ENCODE peak calls at places on chromosomes 7 and 10, in six cellular contexts. U is pancreas, G is fibroblast of lung, N is foreskin keratinocyte, P is transverse colon, H is endodermal cell. L is an unnamed sample. For H3K4me1, the result is how much of the 10 kb centered on the place peaks cover.

GRCh38 chr7:78081888-78082287 is 283.3 kb downstream of the PHTF2 start:
- DNase-seq in U (no peak), P (no peak), G (no peak), H (peak), N (no peak), L (no peak)

GRCh38 chr10:79316671-79317431 is 30.4 kb upstream of the PPIF start:
- DNase-seq in H (no peak), N (no peak), G (no peak), P (no peak), U (no peak), L (no peak)

GRCh38 chr10:122590158-122590557 is 29.6 kb downstream of the DMBT1 start:
- DNase-seq in G (no peak), N (peak), U (no peak), H (no peak), P (no peak), L (no peak)

GRCh38 chr10:126235091-126235978 is 152.9 kb downstream of the ADAM12 start:
- DNase-seq in G (no peak), U (no peak), N (no peak), H (peak), P (no peak), L (no peak)

GRCh38 chr10:133307776-133308430 is 769 bp downstream of the TUBGCP2 start:
- DNase-seq in G (peak), P (peak), H (peak), N (peak), U (peak), L (peak)

GRCh38 chr10:114022292-114022691 is 21.4 kb upstream of the ADRB1 start:
- DNase-seq in H (no peak), G (peak), N (no peak), P (peak), U (no peak), L (no peak)

GRCh38 chr10:50992972-50993766 is 81.1 kb upstream of the PRKG1 start:
- DNase-seq in G (peak), P (no peak), N (peak), U (peak), H (peak), L (no peak)

GRCh38 chr10:77504870-77505257 is 132.7 kb downstream of the KCNMA1 start:
- DNase-seq in N (peak), G (no peak), U (peak), P (no peak), H (peak), L (no peak)

GRCh38 chr7:116200963-116201362 is 9.4 kb upstream of the TES start:
- DNase-seq in P (no peak), H (no peak), N (no peak), G (no peak), U (no peak), L (no peak)

GRCh38 chr7:143250822-143251221 is 12.4 kb upstream of the GSTK1 start:
- DNase-seq in G (no peak), N (peak), U (no peak), H (no peak), P (no peak), L (no peak)

GRCh38 chr7:65554-65953 is 126.8 kb upstream of the FAM20C start:
- DNase-seq in P (no peak), N (no peak), G (peak), H (no peak), U (no peak), L (no peak)

GRCh38 chr10:20768849-20769248 is 128.3 kb downstream of the NEBL start:
- DNase-seq in G (peak), N (no peak), U (no peak), P (no peak), H (no peak), L (no peak)

GRCh38 chr7:36686499-36686898 is 37.8 kb downstream of the AOAH start:
- DNase-seq in G (no peak), P (no peak), N (peak), H (no peak), U (no peak), L (no peak)

GRCh38 chr10:3875842-3876235 is 90.8 kb upstream of the KLF6 start:
- DNase-seq in N (no peak), G (no peak), H (peak), P (no peak), U (no peak), L (no peak)

GRCh38 chr7:100107890-100108289 is 6.4 kb downstream of the AP4M1 start:
- DNase-seq in N (no peak), P (no peak), U (no peak), H (no peak), G (no peak), L (no peak)

GRCh38 chr7:112782498-112782897 is 7.7 kb downstream of the TMEM168 start:
- DNase-seq in P (no peak), N (peak), U (no peak), H (no peak), G (peak), L (no peak)

GRCh38 chr10:70106958-70107791 is 25.4 kb downstream of the AIFM2 start:
- DNase-seq in P (no peak), N (no peak), G (no peak), U (no peak), H (peak), L (no peak)

GRCh38 chr7:158444501-158445420 is 142.9 kb downstream of the PTPRN2 start:
- DNase-seq in G (no peak), U (no peak), P (no peak), N (no peak), H (peak), L (no peak)

GRCh38 chr7:48099781-48100180 is 10.7 kb downstream of the UPP1 start:
- DNase-seq in N (no peak), P (no peak), H (no peak), G (no peak), U (no peak), L (no peak)

GRCh38 chr7:66740302-66740979 is at the start of gene RABGEF1:
- DNase-seq in G (peak), H (peak), U (peak), P (peak), N (peak), L (peak)

GRCh38 chr10:107689318-107689717 is 524.8 kb upstream of the SORCS1 start:
- DNase-seq in N (no peak), H (no peak), U (no peak), G (no peak), P (no peak), L (no peak)

GRCh38 chr10:118587881-118588651 is 7.4 kb downstream of the PRLHR start:
- DNase-seq in P (no peak), H (no peak), U (no peak), G (no peak), N (no peak), L (no peak)

GRCh38 chr10:61554925-61555324 is 101.7 kb upstream of the TMEM26 start:
- DNase-seq in H (no peak), U (no peak), G (peak), P (no peak), N (no peak), L (no peak)

GRCh38 chr7:17436126-17436525 is 137.7 kb downstream of the AHR start:
- DNase-seq in H (no peak), N (no peak), U (no peak), G (no peak), P (no peak), L (no peak)

GRCh38 chr10:7491230-7491629 is 80.4 kb upstream of the SFMBT2 start:
- DNase-seq in P (no peak), G (no peak), H (peak), U (no peak), N (no peak), L (no peak)

GRCh38 chr10:7488418-7488829 is 77.6 kb upstream of the SFMBT2 start:
- DNase-seq in N (no peak), U (no peak), P (peak), H (no peak), G (peak), L (no peak)

GRCh38 chr10:7491949-7492659 is 81.3 kb upstream of the SFMBT2 start:
- DNase-seq in N (no peak), H (no peak), P (no peak), U (no peak), G (no peak), L (no peak)

GRCh38 chr10:7494034-7494433 is 83.2 kb upstream of the SFMBT2 start:
- DNase-seq in H (no peak), G (no peak), P (no peak), N (no peak), U (no peak), L (no peak)

GRCh38 chr10:7492660-7493046 is 81.8 kb upstream of the SFMBT2 start:
- DNase-seq in U (no peak), G (no peak), P (no peak), H (no peak), N (no peak), L (no peak)
- H3K4me1 ChIP-seq in U (under half), G (under half), P (under half), H (under half), N (under half), L (under half)

DNA sequence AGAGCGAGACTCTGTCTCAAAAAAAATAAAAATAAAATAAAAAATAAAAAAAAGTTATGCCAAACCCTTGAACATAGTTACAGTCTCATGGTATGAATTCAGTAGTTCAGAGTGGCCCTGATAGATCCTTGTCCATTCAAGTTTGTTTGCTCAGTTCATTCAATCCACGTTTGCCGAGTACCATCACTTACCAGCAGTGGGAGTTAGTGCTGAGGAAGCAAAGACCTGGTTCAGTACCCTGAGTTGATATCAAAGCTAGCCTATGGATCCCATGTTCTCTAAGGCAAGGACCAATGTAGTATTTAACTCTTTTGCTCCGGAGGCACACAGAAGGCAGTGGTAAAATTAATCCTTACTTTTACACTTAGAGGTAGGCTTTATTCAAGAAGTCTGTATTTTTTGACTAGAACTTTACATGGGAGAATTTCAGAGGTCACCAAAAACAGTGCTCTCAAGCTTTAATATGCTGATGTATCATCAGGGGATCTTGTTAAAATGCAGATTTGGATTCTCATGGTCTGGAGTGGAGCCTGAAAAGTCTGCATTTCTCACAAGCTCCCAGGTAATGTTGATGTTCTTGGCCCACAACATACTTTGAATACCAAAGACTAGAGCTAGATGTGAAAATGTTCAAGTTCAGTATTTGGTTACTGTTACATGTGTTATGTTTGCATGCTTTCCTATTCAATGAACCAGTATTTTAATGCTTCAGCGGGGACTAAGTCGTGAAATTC is 38.1 kb upstream of the HBP1 start:
- DNase-seq in N (no peak), H (peak), U (no peak), G (no peak), P (no peak), L (no peak)
- H3K27ac ChIP-seq in N (no peak), H (peak), U (no peak), G (no peak), P (no peak), L (no peak)

GRCh38 chr7:98921608-98922372 is 43.5 kb downstream of the TRRAP start:
- DNase-seq in N (no peak), P (no peak), U (no peak), H (peak), G (no peak), L (no peak)
- TF ChIP-seq CTCF in N (peak), P (no peak), U (no peak), H (peak), G (no peak), L (no peak)

DNA sequence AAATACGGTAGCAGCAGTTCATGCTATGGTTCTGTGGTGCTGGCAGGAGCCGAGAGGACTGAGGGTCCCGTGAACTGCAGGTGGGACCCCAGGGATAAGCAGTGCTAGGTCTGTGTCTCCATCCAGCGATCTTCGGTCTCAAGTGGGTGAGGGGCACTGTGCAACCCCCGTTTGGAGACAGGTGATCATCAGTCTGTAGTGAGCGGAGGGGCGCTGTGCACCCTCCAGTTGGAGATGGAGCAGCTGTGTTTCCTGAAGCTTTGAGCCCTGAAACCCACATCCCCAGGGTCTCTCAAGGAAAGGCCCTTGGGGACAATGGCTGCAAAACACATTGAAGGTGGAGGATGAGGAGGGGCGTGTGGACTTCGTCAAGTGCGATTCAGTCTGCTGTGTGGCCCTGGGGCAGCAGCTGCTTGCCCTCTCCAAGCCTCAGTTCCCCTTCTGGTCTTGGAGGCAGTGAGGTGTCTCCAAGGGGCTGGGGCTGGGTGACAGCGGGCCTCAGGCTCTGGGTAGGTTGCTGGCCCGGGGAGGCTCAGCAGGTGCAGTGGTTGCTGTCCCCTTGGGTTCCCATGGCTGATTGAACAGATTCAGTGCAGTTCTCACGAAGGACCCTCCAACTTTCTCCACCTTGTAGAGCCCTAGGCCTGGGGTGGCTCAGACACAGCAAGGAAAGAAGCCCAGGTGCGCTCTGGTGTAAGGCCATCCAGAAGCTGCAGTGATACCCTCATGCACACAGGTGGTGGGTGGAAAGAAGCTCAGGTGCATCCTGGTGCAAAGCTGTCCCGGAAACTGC is 160.7 kb downstream of the ADARB2 start:
- DNase-seq in N (no peak), H (no peak), G (no peak), P (no peak), U (no peak), L (no peak)
- H3K4me1 ChIP-seq in N (under half), H (under half), G (under half), P (under half), U (under half), L (under half)

GRCh38 chr7:139702811-139703467 is 74.9 kb downstream of the HIPK2 start:
- DNase-seq in U (no peak), N (no peak), H (peak), G (peak), P (peak), L (no peak)
- H3K27ac ChIP-seq in U (no peak), N (no peak), H (no peak), G (peak), P (peak), L (peak)

GRCh38 chr7:128266891-128267839 is 26.1 kb downstream of the LEP start:
- DNase-seq in N (peak), G (peak), P (peak), H (peak), U (peak), L (peak)

GRCh38 chr7:128271471-128272454 is 30.7 kb downstream of the LEP start:
- DNase-seq in U (no peak), G (no peak), N (peak), H (no peak), P (no peak), L (no peak)

GRCh38 chr7:128274246-128274889 is 33.3 kb downstream of the LEP start:
- DNase-seq in N (no peak), G (no peak), H (no peak), U (no peak), P (no peak), L (no peak)

GRCh38 chr7:128268233-128268632 is 27.2 kb downstream of the LEP start:
- DNase-seq in P (no peak), G (no peak), H (no peak), N (no peak), U (no peak), L (peak)

GRCh38 chr7:128270799-128271411 is 29.8 kb downstream of the LEP start:
- DNase-seq in H (peak), N (no peak), P (no peak), G (no peak), U (no peak), L (peak)
- TF ChIP-seq CTCF in H (peak), N (no peak), P (no peak), G (peak), U (no peak), L (no peak)

DNA sequence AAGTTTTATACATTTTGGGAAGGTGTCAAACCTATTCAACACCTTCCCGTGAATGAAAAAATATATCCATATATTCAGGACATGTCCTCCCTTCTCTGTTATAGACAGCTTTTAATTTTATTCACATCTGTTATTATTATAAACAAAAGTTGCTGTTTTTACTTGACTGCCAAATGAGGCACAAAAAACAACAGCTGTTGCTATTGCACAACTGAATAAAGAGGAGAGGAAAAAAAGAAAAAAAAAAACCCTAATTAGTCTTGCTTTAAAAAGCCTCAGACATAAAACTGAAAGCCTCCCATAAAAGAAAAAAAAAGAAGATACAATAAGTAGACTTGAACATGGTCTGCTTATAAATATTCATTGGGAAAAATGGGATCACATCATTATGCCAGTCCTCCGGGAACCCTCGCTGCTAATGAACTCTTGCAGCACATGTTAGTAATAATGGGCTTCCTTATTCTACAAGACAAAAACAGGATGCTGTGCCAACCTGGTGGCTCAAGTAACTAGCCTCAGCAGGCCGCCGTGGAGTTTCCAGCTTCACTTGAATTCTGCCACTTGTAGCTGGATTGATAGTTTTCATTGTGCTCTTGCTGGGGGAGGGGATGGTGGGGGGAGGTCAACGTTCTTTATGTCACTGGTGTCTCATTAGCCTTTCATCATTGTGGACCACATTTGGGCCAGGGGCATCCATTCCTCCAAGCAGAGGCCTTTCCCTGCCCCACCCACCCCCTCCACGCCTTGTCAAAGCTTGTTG is 153.6 kb downstream of the BMPER start:
- DNase-seq in H (no peak), P (no peak), G (peak), N (no peak), U (no peak), L (no peak)
- H3K4me1 ChIP-seq in H (under half), P (under half), G (under half), N (under half), U (under half), L (under half)

DNA sequence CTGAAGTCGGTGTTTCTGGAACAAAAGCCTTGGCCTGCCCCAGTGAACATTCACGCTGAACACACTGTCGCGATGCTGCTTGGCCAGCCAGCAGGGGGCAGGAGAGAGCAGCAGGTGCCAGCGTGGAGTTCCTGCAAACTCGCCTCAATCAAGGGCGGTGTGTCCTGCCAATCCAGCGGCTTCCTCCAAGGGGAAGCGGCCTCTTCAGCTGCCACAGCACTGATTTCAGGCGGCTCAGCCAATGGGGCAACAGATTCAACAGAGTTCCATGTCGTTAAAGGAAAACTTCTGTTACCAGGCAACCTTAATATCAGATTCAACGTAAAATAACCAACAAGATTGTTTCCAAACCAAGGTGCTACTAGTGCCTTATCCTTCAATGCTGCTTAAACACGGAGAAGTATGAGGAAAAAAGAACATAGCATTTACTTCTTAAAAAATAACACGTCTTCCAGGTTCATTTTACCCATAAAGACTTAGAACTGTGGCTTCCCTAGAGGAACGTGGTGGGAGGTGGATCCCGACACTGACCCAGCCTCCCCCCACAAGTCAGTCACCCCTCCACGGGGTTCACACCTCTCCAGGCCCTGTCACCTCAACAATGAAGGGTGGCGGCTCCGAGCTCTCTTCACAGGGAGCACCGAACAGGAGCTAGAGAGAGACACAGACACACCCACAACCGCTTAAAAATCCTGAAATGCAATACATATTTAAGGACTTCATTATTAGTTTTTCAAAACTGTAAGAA is 178.2 kb downstream of the DIP2C start:
- DNase-seq in U (peak), P (peak), N (peak), G (peak), H (peak), L (peak)
- H3K27ac ChIP-seq in U (no peak), P (peak), N (no peak), G (peak), H (no peak), L (peak)